ENCODE peak calls at places on chromosomes 3 and 15, in four cellular contexts. P is activated CD4-positive, alpha-beta T cell treated with anti-CD3 and anti-CD28 coated beads, Interleukin-2, amount 10 ng/mL, durations not matched to agents 7 days and 5 days; I is T follicular helper cell; C is NB4. L is an unnamed sample.

GRCh38 chr15:68797157-68797556 is 23.5 kb downstream of the ANP32A start:
- DNase-seq in I (no peak), C (no peak), P (peak), L (no peak)

GRCh38 chr3:171871392-171872274 is 28.5 kb downstream of the TMEM212 start:
- DNase-seq in P (no peak), I (no peak), C (no peak), L (no peak)

GRCh38 chr15:69480932-69481331 is 28.3 kb downstream of the RPLP1 start:
- DNase-seq in P (no peak), I (no peak), C (peak), L (no peak)

GRCh38 chr3:159031280-159031679 is 229.4 kb downstream of the MFSD1 start:
- DNase-seq in P (no peak), I (no peak), C (no peak), L (no peak)

GRCh38 chr15:62879770-62880169 is 162.8 kb upstream of the TPM1 start:
- DNase-seq in I (no peak), C (no peak), P (no peak), L (no peak)

GRCh38 chr3:71515640-71516383 is 67.7 kb downstream of the FOXP1 start:
- DNase-seq in P (no peak), I (no peak), C (no peak), L (no peak)

GRCh38 chr3:135246027-135246426 is 451.0 kb downstream of the EPHB1 start:
- DNase-seq in C (no peak), I (no peak), P (no peak), L (no peak)

GRCh38 chr3:12383218-12383617 is 94.3 kb downstream of the PPARG start:
- DNase-seq in P (no peak), C (no peak), I (no peak), L (no peak)

GRCh38 chr3:121477589-121477988 is 68.2 kb downstream of the POLQ start:
- DNase-seq in I (no peak), C (no peak), P (no peak), L (no peak)

GRCh38 chr15:39785806-39786205 is 3.2 kb upstream of the FSIP1 start:
- DNase-seq in C (no peak), P (no peak), I (no peak), L (no peak)

GRCh38 chr3:197854596-197855343 is 63.7 kb downstream of the LRCH3 start:
- DNase-seq in C (no peak), I (no peak), P (no peak), L (no peak)

GRCh38 chr3:42815826-42816225 is 6.6 kb downstream of the ACKR2 start:
- DNase-seq in P (no peak), C (peak), I (no peak), L (peak)

GRCh38 chr3:134807189-134807588 is 12.1 kb downstream of the EPHB1 start:
- DNase-seq in I (no peak), P (no peak), C (no peak), L (no peak)

GRCh38 chr3:43394071-43394501 is 107.7 kb downstream of the SNRK start:
- DNase-seq in P (no peak), I (no peak), C (no peak), L (no peak)

GRCh38 chr3:186772281-186772885 is 11.0 kb upstream of the EIF4A2 start:
- DNase-seq in I (no peak), P (no peak), C (no peak), L (no peak)

GRCh38 chr3:66107855-66108254 is 69.1 kb upstream of the MAGI1 start:
- DNase-seq in P (no peak), I (no peak), C (no peak), L (no peak)

GRCh38 chr15:88657326-88658069 is 18.7 kb downstream of the ISG20 start:
- DNase-seq in I (no peak), C (peak), P (no peak), L (no peak)

GRCh38 chr3:79871656-79872055 is 103.9 kb upstream of the ROBO1 start:
- DNase-seq in C (no peak), I (no peak), P (no peak), L (no peak)

L was measured in AML-193.